ENCODE peak calls at places on chromosomes 13 and 19, in four cellular contexts. L, U, B and V are unnamed samples.

GRCh38 chr19:29881386-29881785 is 60.7 kb upstream of the URI1 start:
- DNase-seq in U (no peak), L (no peak), B (no peak), V (no peak)

GRCh38 chr13:110505594-110505993 is 55.9 kb downstream of the RAB20 start:
- DNase-seq in U (no peak), B (no peak), L (no peak), V (no peak)

GRCh38 chr19:20279516-20279915 is 112.5 kb downstream of the ZNF486 start:
- DNase-seq in U (no peak), L (no peak), B (no peak), V (no peak)

GRCh38 chr19:56076413-56076998 is 44.6 kb downstream of the ZNF787 start:
- DNase-seq in L (no peak), U (no peak), B (peak), V (peak)

GRCh38 chr19:1511318-1511988 is 1.4 kb downstream of the ADAMTSL5 start:
- DNase-seq in B (no peak), U (no peak), L (no peak), V (no peak)

GRCh38 chr19:8618751-8619150 is 8.2 kb upstream of the ADAMTS10 start:
- DNase-seq in L (no peak), B (no peak), U (no peak), V (no peak)

GRCh38 chr13:28528848-28529247 is 33.9 kb upstream of the FLT1 start:
- DNase-seq in U (no peak), L (no peak), B (no peak), V (no peak)

GRCh38 chr19:28880735-28881401 is 332.1 kb downstream of the UQCRFS1 start:
- DNase-seq in B (no peak), U (no peak), L (no peak), V (no peak)

GRCh38 chr13:111061338-111062045 is 53.6 kb upstream of the ARHGEF7 start:
- DNase-seq in L (no peak), U (no peak), B (no peak), V (no peak)

GRCh38 chr13:31588923-31589322 is 150.4 kb upstream of the RXFP2 start:
- DNase-seq in L (no peak), B (no peak), U (no peak), V (no peak)

GRCh38 chr19:46678110-46678732 is 17.2 kb upstream of the DACT3 start:
- DNase-seq in B (peak), L (peak), U (no peak), V (no peak)

GRCh38 chr13:24307211-24308067 is 1.9 kb upstream of the C1QTNF9 start:
- DNase-seq in L (no peak), B (no peak), U (no peak), V (no peak)

GRCh38 chr13:64925727-64926126 is 2304.4 kb downstream of the PCDH9 start:
- DNase-seq in U (no peak), B (no peak), L (no peak), V (no peak)

GRCh38 chr13:112531263-112531794 is 56.6 kb downstream of the TUBGCP3 start:
- DNase-seq in L (no peak), U (no peak), B (no peak), V (no peak)

GRCh38 chr13:59747529-59747928 is 416.2 kb downstream of the DIAPH3 start:
- DNase-seq in U (no peak), L (no peak), B (peak), V (no peak)

GRCh38 chr13:84651288-84651687 is 769.0 kb upstream of the SLITRK1 start:
- DNase-seq in L (no peak), B (no peak), U (no peak), V (no peak)

GRCh38 chr19:7679017-7679720 is 1.5 kb upstream of the TRAPPC5 start:
- DNase-seq in L (no peak), U (no peak), B (no peak), V (peak)

GRCh38 chr19:45823182-45823581 is 8.1 kb upstream of the RSPH6A start:
- DNase-seq in B (no peak), U (no peak), L (no peak), V (no peak)

GRCh38 chr13:52851153-52851962 is 2.9 kb upstream of the PCDH8 start:
- DNase-seq in B (no peak), U (peak), L (peak), V (peak)

GRCh38 chr19:10120538-10121198 is 969 bp upstream of the EIF3G start:
- DNase-seq in L (no peak), U (no peak), B (no peak), V (no peak)

GRCh38 chr19:5563941-5564612 is 3.7 kb downstream of the TINCR start:
- DNase-seq in B (no peak), L (no peak), U (no peak), V (no peak)

GRCh38 chr19:43354305-43354627 is 780 bp downstream of the CD177 start:
- DNase-seq in L (no peak), B (peak), U (no peak), V (no peak)

GRCh38 chr19:39247701-39248664 is 673 bp downstream of the IFNL4 start:
- DNase-seq in B (no peak), U (no peak), L (no peak), V (no peak)

GRCh38 chr13:90880790-90881189 is 466.7 kb upstream of the MIR17HG start:
- DNase-seq in L (no peak), U (no peak), B (no peak), V (no peak)

GRCh38 chr13:66657165-66657895 is 572.8 kb downstream of the PCDH9 start:
- DNase-seq in U (no peak), B (no peak), L (no peak), V (no peak)

GRCh38 chr13:85864963-85865530 is 65.8 kb upstream of the SLITRK6 start:
- DNase-seq in L (no peak), B (no peak), U (no peak), V (no peak)

GRCh38 chr13:61423879-61424278 is 8.2 kb upstream of the PCDH20 start:
- DNase-seq in B (no peak), L (no peak), U (no peak), V (no peak)

GRCh38 chr19:2550431-2551171 is 74.7 kb downstream of the GADD45B start:
- DNase-seq in B (no peak), U (no peak), L (no peak), V (no peak)

GRCh38 chr19:42069619-42070293 is at the start of gene GRIK5:
- DNase-seq in B (no peak), U (no peak), L (no peak), V (no peak)

GRCh38 chr19:27884376-27884775 is 1328.6 kb downstream of the UQCRFS1 start:
- DNase-seq in U (no peak), B (no peak), L (no peak), V (no peak)

GRCh38 chr13:69565334-69565733 is 542.3 kb upstream of the ATXN8OS start:
- DNase-seq in U (peak), L (peak), B (peak), V (peak)

GRCh38 chr19:53810891-53811290 is 13.2 kb downstream of the NLRP12 start:
- DNase-seq in L (no peak), B (no peak), U (no peak), V (no peak)

GRCh38 chr13:80309926-80310325 is 31.0 kb downstream of the SPRY2 start:
- DNase-seq in L (no peak), U (no peak), B (no peak), V (no peak)

GRCh38 chr19:45800009-45800553 is 7.4 kb upstream of the DMWD start:
- DNase-seq in B (peak), U (no peak), L (no peak), V (no peak)

DNA sequence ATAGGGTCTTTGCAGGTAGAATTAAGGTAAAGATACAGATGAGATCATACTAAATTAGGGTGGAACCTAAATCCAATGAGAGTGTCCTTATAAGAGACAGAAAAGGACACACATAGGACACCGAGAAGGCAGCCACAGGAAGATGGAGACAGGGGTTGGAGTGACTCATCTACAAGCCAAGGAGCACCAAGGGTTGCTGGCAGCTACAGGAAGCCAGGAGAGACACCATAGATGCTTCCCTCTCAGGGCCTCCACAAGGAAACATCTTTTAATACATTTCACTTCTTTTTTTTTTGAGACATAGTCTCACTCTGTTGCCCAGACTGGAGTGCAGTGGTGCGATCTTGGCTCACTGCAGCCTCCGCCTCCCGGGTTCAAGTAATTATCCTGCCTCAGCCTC is 10.1 kb downstream of the TMEM143 start:
- DNase-seq in U (no peak), B (no peak), L (no peak), V (no peak)
- TF ChIP-seq SPI1 in U (no peak), B (no peak), L (no peak), V (no peak)

GRCh38 chr13:39505151-39505550 is 97.8 kb downstream of the LHFPL6 start:
- DNase-seq in U (no peak), B (no peak), L (no peak), V (no peak)
- TF ChIP-seq SPI1 in U (no peak), B (no peak), L (no peak), V (no peak)

GRCh38 chr13:35881360-35881759 is 249.8 kb downstream of the DCLK1 start:
- DNase-seq in U (no peak), B (no peak), L (no peak), V (no peak)

GRCh38 chr13:35874704-35875103 is 256.5 kb downstream of the DCLK1 start:
- DNase-seq in U (no peak), L (no peak), B (no peak), V (no peak)

GRCh38 chr13:35879111-35879510 is 252.1 kb downstream of the DCLK1 start:
- DNase-seq in L (no peak), B (no peak), U (no peak), V (no peak)

GRCh38 chr13:35872369-35872768 is 258.8 kb downstream of the DCLK1 start:
- DNase-seq in U (no peak), B (no peak), L (no peak), V (no peak)

DNA sequence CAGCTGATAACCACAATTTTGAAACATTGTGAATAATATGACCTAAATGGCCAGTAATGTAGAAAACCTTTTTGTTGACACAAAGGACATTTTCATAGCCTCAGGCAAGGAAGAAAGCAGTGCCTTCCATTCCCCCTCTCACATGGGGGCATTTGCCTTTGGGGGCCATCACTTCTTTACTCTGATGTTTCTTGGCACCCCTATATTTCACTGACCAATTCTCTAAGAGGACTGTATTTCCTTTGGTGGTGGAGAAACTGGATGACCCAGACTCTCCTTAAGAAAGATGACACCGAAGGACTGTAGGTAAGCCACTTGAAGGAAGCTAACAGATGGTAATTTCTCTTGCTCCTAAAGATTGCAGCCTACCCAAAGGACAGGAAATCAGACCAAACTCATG is 254.6 kb downstream of the DCLK1 start:
- DNase-seq in L (no peak), B (no peak), U (no peak), V (no peak)
- TF ChIP-seq SPI1 in L (no peak), B (no peak), U (no peak), V (no peak)

GRCh38 chr13:20128459-20128927 is 32.4 kb downstream of the GJA3 start:
- DNase-seq in L (no peak), B (no peak), U (no peak), V (no peak)

GRCh38 chr13:20130652-20131051 is 30.2 kb downstream of the GJA3 start:
- DNase-seq in B (no peak), L (no peak), U (no peak), V (no peak)

GRCh38 chr13:20131057-20131832 is 29.6 kb downstream of the GJA3 start:
- DNase-seq in U (no peak), L (no peak), B (no peak), V (no peak)

GRCh38 chr13:20129076-20129475 is 31.8 kb downstream of the GJA3 start:
- DNase-seq in U (no peak), B (no peak), L (no peak), V (no peak)

DNA sequence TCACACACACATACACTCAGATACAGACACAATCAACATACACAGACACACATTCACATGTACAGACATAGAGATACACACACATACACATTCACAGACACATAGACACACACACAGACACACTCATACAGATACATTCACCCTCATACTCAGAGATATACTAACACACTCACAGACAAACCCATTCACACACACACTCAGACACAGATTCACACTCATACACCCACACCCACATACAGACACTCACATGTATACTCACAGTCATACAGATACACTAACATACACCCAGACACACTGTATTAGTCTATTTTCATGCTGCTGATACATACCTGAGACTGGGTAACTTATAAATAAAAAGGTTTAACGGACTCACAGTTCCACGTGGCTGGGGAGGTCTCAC is 30.8 kb downstream of the GJA3 start:
- DNase-seq in L (no peak), B (no peak), U (no peak), V (no peak)
- TF ChIP-seq SPI1 in L (no peak), B (no peak), U (no peak), V (no peak)

GRCh38 chr13:41955605-41956004 is 5.3 kb downstream of the VWA8 start:
- DNase-seq in L (no peak), B (no peak), U (no peak), V (peak)

GRCh38 chr13:41956272-41956671 is 4.6 kb downstream of the VWA8 start:
- DNase-seq in B (no peak), L (no peak), U (no peak), V (no peak)

GRCh38 chr13:41960700-41961697 is at the start of gene VWA8:
- DNase-seq in U (no peak), L (peak), B (peak), V (peak)

GRCh38 chr13:41962994-41963393 is 2.1 kb upstream of the VWA8 start:
- DNase-seq in B (no peak), L (no peak), U (no peak), V (no peak)

DNA sequence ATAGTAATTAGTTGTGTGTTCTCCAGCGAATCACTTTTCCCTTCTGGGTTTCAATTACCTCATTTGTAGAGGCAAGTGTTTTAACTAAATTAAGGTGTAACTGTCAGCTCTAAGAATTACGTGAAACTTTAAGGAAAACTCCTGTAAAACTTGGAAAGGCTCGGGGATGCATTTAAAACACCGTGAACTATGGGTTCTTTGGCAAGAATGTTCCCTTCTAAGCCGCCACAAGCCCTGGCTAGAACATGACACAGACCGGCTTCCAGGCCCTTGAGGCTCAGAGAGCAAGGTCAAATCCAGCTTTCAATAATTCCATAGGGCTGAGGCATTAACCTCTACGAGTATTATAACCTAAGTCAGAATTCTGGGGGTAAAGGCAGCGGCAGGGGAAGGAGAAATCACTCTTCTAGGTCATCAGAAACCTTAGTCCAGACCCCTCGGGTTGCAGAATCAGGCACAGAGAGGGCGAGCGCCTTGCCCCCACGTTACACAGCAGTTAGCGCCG is 662 bp downstream of the VWA8 start:
- DNase-seq in L (no peak), B (peak), U (no peak), V (no peak)
- TF ChIP-seq SPI1 in L (no peak), B (no peak), U (no peak), V (no peak)